ENCODE peak calls at places on chromosomes 2 and 18, in ten cellular contexts. P is heart left ventricle; Z is thyroid gland; G is right cardiac atrium; K is IMR-90; F is tibial nerve; U is left ventricle myocardium inferior; L is body of pancreas; T is CD4-positive, alpha-beta T cell; V is fibroblast of lung. R is an unnamed sample.

GRCh38 chr2:191555092-191555742 is 122.7 kb upstream of the NABP1 start:
- DNase-seq in P (peak; percentile 77), Z (peak; percentile 78), G (peak; percentile 87), K (peak; percentile 74), F (peak; percentile 78), U (peak; percentile 75), L (peak; percentile 90), T (peak; percentile 78), V (peak; percentile 83), R (peak; percentile 41)

GRCh38 chr18:2191180-2191790 is 380.0 kb downstream of the METTL4 start:
- DNase-seq in P (no peak), Z (no peak), G (no peak), K (no peak), F (no peak), U (no peak), L (no peak), T (no peak), V (no peak), R (no peak)

GRCh38 chr2:196274387-196274809 is 103.0 kb upstream of the STK17B start:
- DNase-seq in P (peak; percentile 25), Z (peak; percentile 17), G (no peak), K (peak; percentile 56), F (no peak), U (no peak), L (no peak), T (no peak), V (peak; percentile 49), R (no peak)

GRCh38 chr18:54151376-54151775 is 73.1 kb downstream of the MBD2 start:
- DNase-seq in P (no peak), Z (no peak), G (no peak), K (no peak), F (no peak), U (no peak), L (no peak), T (no peak), V (no peak), R (no peak)

GRCh38 chr2:216548901-216549321 is 50.3 kb downstream of the RPL37A start:
- DNase-seq in P (peak; percentile 80), Z (peak; percentile 88), G (peak; percentile 83), K (no peak), F (no peak), U (peak; percentile 64), L (no peak), T (no peak), V (no peak), R (no peak)

GRCh38 chr2:176689711-176690110 is 420.5 kb downstream of the MTX2 start:
- DNase-seq in P (no peak), Z (no peak), G (no peak), K (no peak), F (no peak), U (no peak), L (no peak), T (no peak), V (no peak), R (no peak)

GRCh38 chr2:205180730-205181129 is 501.6 kb upstream of the NRP2 start:
- DNase-seq in P (no peak), Z (no peak), G (peak; percentile 4), K (no peak), F (no peak), U (no peak), L (no peak), T (no peak), V (no peak), R (no peak)

GRCh38 chr18:24601624-24602023 is 141.2 kb downstream of the HRH4 start:
- DNase-seq in P (no peak), Z (no peak), G (no peak), K (no peak), F (no peak), U (no peak), L (no peak), T (no peak), V (no peak), R (no peak)

GRCh38 chr2:134675294-134675693 is 43.5 kb downstream of the TMEM163 start:
- DNase-seq in P (no peak), Z (no peak), G (no peak), K (no peak), F (no peak), U (no peak), L (no peak), T (no peak), V (no peak), R (no peak)

GRCh38 chr2:134679294-134679693 is 39.5 kb downstream of the TMEM163 start:
- DNase-seq in P (no peak), Z (no peak), G (no peak), K (no peak), F (no peak), U (no peak), L (no peak), T (no peak), V (no peak), R (no peak)

GRCh38 chr2:134679740-134680139 is 39.1 kb downstream of the TMEM163 start:
- DNase-seq in P (no peak), Z (no peak), G (no peak), K (no peak), F (no peak), U (no peak), L (no peak), T (peak; percentile 27), V (no peak), R (no peak)

GRCh38 chr2:134676960-134677359 is 41.8 kb downstream of the TMEM163 start:
- DNase-seq in P (no peak), Z (no peak), G (no peak), K (no peak), F (no peak), U (no peak), L (no peak), T (no peak), V (no peak), R (no peak)

DNA sequence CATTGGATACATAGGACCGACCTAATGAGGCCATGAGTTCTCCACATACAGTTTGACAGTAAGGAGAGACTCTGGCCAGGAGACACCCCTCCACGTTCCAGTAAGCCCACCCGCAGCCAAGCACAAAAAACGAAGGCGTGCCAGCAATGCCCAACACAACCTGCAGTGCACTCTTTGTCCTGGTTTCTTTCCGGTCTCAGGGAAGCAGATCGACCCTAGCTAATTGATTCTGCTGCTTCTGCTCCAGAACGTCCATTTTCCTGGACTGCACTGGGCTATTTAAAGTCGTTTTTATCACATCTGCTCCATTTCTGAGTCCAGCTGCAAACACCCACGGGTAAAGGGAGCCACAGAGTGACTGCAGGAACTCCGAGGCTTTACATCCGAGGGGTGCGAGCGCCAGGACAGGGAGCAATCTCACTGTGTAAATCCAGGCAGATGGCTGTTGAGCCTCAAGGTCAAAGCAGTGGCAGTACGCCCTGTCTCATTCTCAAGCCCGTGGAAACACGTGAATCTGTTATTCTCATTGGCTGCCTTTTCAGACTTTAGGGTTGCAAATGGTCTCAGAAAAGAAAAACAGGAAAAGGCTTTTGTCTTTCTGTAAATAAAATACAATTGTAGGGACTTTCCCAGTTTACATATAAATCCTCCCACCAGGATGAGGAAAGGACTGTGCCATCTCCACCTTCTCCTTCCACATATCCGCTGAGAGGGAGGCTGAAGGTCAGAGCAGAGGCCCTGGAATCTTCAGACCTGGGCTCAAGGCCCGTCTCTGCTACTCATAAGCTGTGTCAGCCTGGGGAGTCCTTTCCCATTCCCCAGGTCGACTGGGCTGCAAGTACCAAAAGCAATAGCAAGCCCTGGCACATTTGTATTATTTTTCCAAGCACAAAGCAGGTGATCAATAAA is 40.7 kb downstream of the TMEM163 start:
- DNase-seq in P (peak; percentile 20), Z (no peak), G (no peak), K (no peak), F (no peak), U (no peak), L (peak; percentile 84), T (no peak), V (no peak), R (no peak)
- H3K27ac ChIP-seq in P (no peak overlapping the region), Z (no peak overlapping the region), G (peak overlapping the region; percentile 61), K (no peak overlapping the region), F (no peak overlapping the region), U (peak overlapping the region; percentile 30), L (peak overlapping the region; percentile 84), T (no peak overlapping the region), V (no peak overlapping the region), R (no peak overlapping the region)

GRCh38 chr2:98543842-98544241 is 64.5 kb downstream of the COA5 start:
- DNase-seq in P (no peak), Z (no peak), G (no peak), K (no peak), F (no peak), U (no peak), L (no peak), T (no peak), V (no peak), R (no peak)

GRCh38 chr2:98547092-98547798 is 61.1 kb downstream of the COA5 start:
- DNase-seq in P (no peak), Z (no peak), G (no peak), K (no peak), F (no peak), U (no peak), L (no peak), T (no peak), V (no peak), R (no peak)

GRCh38 chr2:98546186-98546585 is 62.1 kb downstream of the COA5 start:
- DNase-seq in P (no peak), Z (no peak), G (no peak), K (no peak), F (no peak), U (no peak), L (no peak), T (no peak), V (no peak), R (no peak)

GRCh38 chr2:98543214-98543613 is 65.1 kb downstream of the COA5 start:
- DNase-seq in P (no peak), Z (no peak), G (no peak), K (no peak), F (no peak), U (no peak), L (no peak), T (no peak), V (no peak), R (no peak)

DNA sequence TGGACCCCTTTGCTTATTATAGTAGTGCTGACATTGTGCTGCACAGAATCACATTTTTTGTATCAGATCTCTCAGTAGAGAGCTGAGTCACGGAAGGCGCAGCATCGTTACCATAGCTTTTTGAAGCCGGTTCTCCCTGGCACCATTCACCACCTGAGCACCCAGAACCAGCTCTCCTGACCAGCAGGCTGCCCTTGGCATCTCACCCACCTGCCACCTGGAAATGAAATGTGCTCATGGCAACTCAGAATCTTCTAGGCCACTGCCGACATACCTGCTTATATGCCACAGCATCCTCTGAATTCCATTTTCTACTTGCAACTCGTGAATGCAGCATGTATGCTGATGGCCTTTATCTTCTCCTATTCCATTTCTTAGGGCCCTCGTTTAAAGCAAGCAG is 62.7 kb downstream of the COA5 start:
- DNase-seq in P (no peak), Z (no peak), G (no peak), K (no peak), F (no peak), U (no peak), L (no peak), T (no peak), V (no peak), R (no peak)
- H3K27me3 ChIP-seq in P (no peaks in the 10 kb centered on the region), Z (no peaks in the 10 kb centered on the region), G (no peaks in the 10 kb centered on the region), K (no peaks in the 10 kb centered on the region), F (no peaks in the 10 kb centered on the region), U (no peaks in the 10 kb centered on the region), L (no peaks in the 10 kb centered on the region), T (no peaks in the 10 kb centered on the region), V (no peaks in the 10 kb centered on the region), R (no peaks in the 10 kb centered on the region)

GRCh38 chr2:70767699-70768584 is at the start of gene ADD2:
- DNase-seq in P (peak; percentile 39), Z (peak; percentile 29), G (peak; percentile 56), K (peak; percentile 1), F (no peak), U (peak; percentile 20), L (peak; percentile 65), T (peak; percentile 35), V (peak; percentile 12), R (no peak)
- H3K27ac ChIP-seq in P (no peak within 1 kb of the TSS), Z (no peak within 1 kb of the TSS), G (no peak within 1 kb of the TSS), K (no peak within 1 kb of the TSS), F (no peak within 1 kb of the TSS), U (peak within 1 kb of the TSS; percentile 55), L (no peak within 1 kb of the TSS), T (no peak within 1 kb of the TSS), V (no peak within 1 kb of the TSS), R (no peak within 1 kb of the TSS)

GRCh38 chr2:202764991-202765390 is 106.6 kb downstream of the ICA1L start:
- DNase-seq in P (no peak), Z (no peak), G (no peak), K (no peak), F (no peak), U (no peak), L (no peak), T (no peak), V (no peak), R (no peak)

GRCh38 chr2:202769201-202769600 is 102.4 kb downstream of the ICA1L start:
- DNase-seq in P (no peak), Z (no peak), G (no peak), K (no peak), F (no peak), U (no peak), L (no peak), T (no peak), V (peak; percentile 24), R (no peak)

GRCh38 chr2:202768284-202768683 is 103.3 kb downstream of the ICA1L start:
- DNase-seq in P (no peak), Z (no peak), G (no peak), K (no peak), F (no peak), U (no peak), L (no peak), T (no peak), V (no peak), R (no peak)

GRCh38 chr2:202762546-202762945 is 109.0 kb downstream of the ICA1L start:
- DNase-seq in P (no peak), Z (no peak), G (no peak), K (no peak), F (no peak), U (no peak), L (no peak), T (no peak), V (peak; percentile 22), R (no peak)

GRCh38 chr2:202765435-202765834 is 106.1 kb downstream of the ICA1L start:
- DNase-seq in P (no peak), Z (peak; percentile 83), G (no peak), K (no peak), F (no peak), U (no peak), L (no peak), T (no peak), V (no peak), R (no peak)
- H3K27me3 ChIP-seq in P (no peaks in the 10 kb centered on the region), Z (no peaks in the 10 kb centered on the region), G (no peaks in the 10 kb centered on the region), K (no peaks in the 10 kb centered on the region), F (no peaks in the 10 kb centered on the region), U (no peaks in the 10 kb centered on the region), L (no peaks in the 10 kb centered on the region), T (no peaks in the 10 kb centered on the region), V (no peaks in the 10 kb centered on the region), R (no peaks in the 10 kb centered on the region)